ENCODE peak calls at places on chromosomes 3 and 15, in eight cellular contexts. One of them, this sample, is unnamed.

GRCh38 chr3:177830411-177830849 is 633.1 kb upstream of the TBL1XR1 start:
- DNase-seq in Calu3: no peak
- DNase-seq in thoracic aorta: no peak
- DNase-seq in progenitor cell of endocrine pancreas: no peak
- DNase-seq in DND-41: no peak
- DNase-seq in left ventricle myocardium inferior: no peak
- DNase-seq in kidney epithelial cell: no peak
- DNase-seq in fibroblast of lung: peak
- DNase-seq in this sample: no peak

GRCh38 chr3:187889601-187890404 is 144.5 kb upstream of the BCL6 start:
- DNase-seq in thoracic aorta: no peak
- DNase-seq in Calu3: no peak
- DNase-seq in left ventricle myocardium inferior: no peak
- DNase-seq in DND-41: no peak
- DNase-seq in fibroblast of lung: peak
- DNase-seq in progenitor cell of endocrine pancreas: no peak
- DNase-seq in kidney epithelial cell: no peak
- DNase-seq in this sample: no peak

GRCh38 chr15:34729056-34729455 is 25.7 kb downstream of the GJD2 start:
- DNase-seq in Calu3: no peak
- DNase-seq in left ventricle myocardium inferior: no peak
- DNase-seq in progenitor cell of endocrine pancreas: no peak
- DNase-seq in fibroblast of lung: no peak
- DNase-seq in DND-41: no peak
- DNase-seq in kidney epithelial cell: no peak
- DNase-seq in thoracic aorta: no peak
- DNase-seq in this sample: no peak

GRCh38 chr15:38883987-38884386 is 319.4 kb upstream of the RASGRP1 start:
- DNase-seq in DND-41: no peak
- DNase-seq in fibroblast of lung: no peak
- DNase-seq in kidney epithelial cell: no peak
- DNase-seq in progenitor cell of endocrine pancreas: no peak
- DNase-seq in thoracic aorta: no peak
- DNase-seq in left ventricle myocardium inferior: no peak
- DNase-seq in Calu3: no peak
- DNase-seq in this sample: no peak

GRCh38 chr3:52218953-52219650 is 6.3 kb downstream of the TLR9 start:
- DNase-seq in kidney epithelial cell: no peak
- DNase-seq in Calu3: peak
- DNase-seq in left ventricle myocardium inferior: no peak
- DNase-seq in progenitor cell of endocrine pancreas: no peak
- DNase-seq in fibroblast of lung: no peak
- DNase-seq in thoracic aorta: no peak
- DNase-seq in DND-41: no peak
- DNase-seq in this sample: no peak

GRCh38 chr3:134239538-134239937 is 11.1 kb downstream of the RYK start:
- DNase-seq in fibroblast of lung: no peak
- DNase-seq in progenitor cell of endocrine pancreas: no peak
- DNase-seq in kidney epithelial cell: no peak
- DNase-seq in thoracic aorta: no peak
- DNase-seq in DND-41: no peak
- DNase-seq in Calu3: no peak
- DNase-seq in left ventricle myocardium inferior: no peak
- DNase-seq in this sample: no peak

GRCh38 chr15:79078763-79079395 is 11.7 kb downstream of the RASGRF1 start:
- DNase-seq in DND-41: no peak
- DNase-seq in Calu3: no peak
- DNase-seq in kidney epithelial cell: no peak
- DNase-seq in left ventricle myocardium inferior: no peak
- DNase-seq in thoracic aorta: no peak
- DNase-seq in progenitor cell of endocrine pancreas: no peak
- DNase-seq in fibroblast of lung: no peak
- DNase-seq in this sample: no peak

GRCh38 chr3:126065876-126066275 is 18.0 kb downstream of the SLC41A3 start:
- DNase-seq in fibroblast of lung: no peak
- DNase-seq in left ventricle myocardium inferior: no peak
- DNase-seq in thoracic aorta: no peak
- DNase-seq in kidney epithelial cell: no peak
- DNase-seq in DND-41: no peak
- DNase-seq in progenitor cell of endocrine pancreas: no peak
- DNase-seq in Calu3: no peak
- DNase-seq in this sample: no peak

GRCh38 chr15:60962087-60962486 is 267.0 kb downstream of the RORA start:
- DNase-seq in Calu3: no peak
- DNase-seq in progenitor cell of endocrine pancreas: no peak
- DNase-seq in fibroblast of lung: no peak
- DNase-seq in thoracic aorta: no peak
- DNase-seq in DND-41: no peak
- DNase-seq in kidney epithelial cell: no peak
- DNase-seq in left ventricle myocardium inferior: no peak
- DNase-seq in this sample: no peak

GRCh38 chr15:43541785-43542184 is 24.4 kb downstream of the MAP1A start:
- DNase-seq in Calu3: no peak
- DNase-seq in thoracic aorta: no peak
- DNase-seq in left ventricle myocardium inferior: no peak
- DNase-seq in DND-41: no peak
- DNase-seq in fibroblast of lung: peak
- DNase-seq in kidney epithelial cell: no peak
- DNase-seq in progenitor cell of endocrine pancreas: no peak
- DNase-seq in this sample: no peak

GRCh38 chr15:77633134-77633912 is 611 bp upstream of the LINGO1 start:
- DNase-seq in left ventricle myocardium inferior: peak
- DNase-seq in DND-41: peak
- DNase-seq in thoracic aorta: peak
- DNase-seq in Calu3: peak
- DNase-seq in kidney epithelial cell: peak
- DNase-seq in fibroblast of lung: peak
- DNase-seq in progenitor cell of endocrine pancreas: peak
- DNase-seq in this sample: peak

GRCh38 chr3:192850501-192850981 is 67.1 kb downstream of the MB21D2 start:
- DNase-seq in kidney epithelial cell: no peak
- DNase-seq in thoracic aorta: no peak
- DNase-seq in Calu3: peak
- DNase-seq in progenitor cell of endocrine pancreas: no peak
- DNase-seq in DND-41: no peak
- DNase-seq in left ventricle myocardium inferior: no peak
- DNase-seq in fibroblast of lung: no peak
- DNase-seq in this sample: no peak

GRCh38 chr3:119600732-119601131 is 3.0 kb downstream of the PLA1A start:
- DNase-seq in fibroblast of lung: no peak
- DNase-seq in kidney epithelial cell: no peak
- DNase-seq in left ventricle myocardium inferior: peak
- DNase-seq in Calu3: no peak
- DNase-seq in progenitor cell of endocrine pancreas: no peak
- DNase-seq in DND-41: peak
- DNase-seq in thoracic aorta: no peak
- DNase-seq in this sample: no peak

GRCh38 chr3:30970183-30970582 is 75.7 kb upstream of the GADL1 start:
- DNase-seq in fibroblast of lung: no peak
- DNase-seq in progenitor cell of endocrine pancreas: no peak
- DNase-seq in left ventricle myocardium inferior: no peak
- DNase-seq in DND-41: peak
- DNase-seq in thoracic aorta: no peak
- DNase-seq in kidney epithelial cell: no peak
- DNase-seq in Calu3: peak
- DNase-seq in this sample: no peak

GRCh38 chr3:73026111-73026510 is 29.5 kb downstream of the PPP4R2 start:
- DNase-seq in kidney epithelial cell: no peak
- DNase-seq in left ventricle myocardium inferior: no peak
- DNase-seq in progenitor cell of endocrine pancreas: no peak
- DNase-seq in thoracic aorta: no peak
- DNase-seq in Calu3: no peak
- DNase-seq in fibroblast of lung: no peak
- DNase-seq in DND-41: no peak
- DNase-seq in this sample: no peak

GRCh38 chr15:79863886-79864285 is 32.9 kb downstream of the MTHFS start:
- DNase-seq in left ventricle myocardium inferior: no peak
- DNase-seq in progenitor cell of endocrine pancreas: no peak
- DNase-seq in DND-41: no peak
- DNase-seq in Calu3: no peak
- DNase-seq in kidney epithelial cell: no peak
- DNase-seq in fibroblast of lung: no peak
- DNase-seq in thoracic aorta: no peak
- DNase-seq in this sample: no peak

GRCh38 chr3:150096700-150097587 is 126.2 kb upstream of the PFN2 start:
- DNase-seq in left ventricle myocardium inferior: no peak
- DNase-seq in Calu3: no peak
- DNase-seq in kidney epithelial cell: no peak
- DNase-seq in fibroblast of lung: no peak
- DNase-seq in thoracic aorta: no peak
- DNase-seq in progenitor cell of endocrine pancreas: no peak
- DNase-seq in DND-41: no peak
- DNase-seq in this sample: no peak

GRCh38 chr3:149406244-149406752 is 28.8 kb upstream of the TM4SF1 start:
- DNase-seq in left ventricle myocardium inferior: no peak
- DNase-seq in progenitor cell of endocrine pancreas: no peak
- DNase-seq in DND-41: no peak
- DNase-seq in thoracic aorta: no peak
- DNase-seq in Calu3: no peak
- DNase-seq in fibroblast of lung: no peak
- DNase-seq in kidney epithelial cell: no peak
- DNase-seq in this sample: no peak

GRCh38 chr15:99343836-99344551 is 92.7 kb downstream of the LRRC28 start:
- DNase-seq in DND-41: no peak
- DNase-seq in thoracic aorta: no peak
- DNase-seq in kidney epithelial cell: no peak
- DNase-seq in fibroblast of lung: no peak
- DNase-seq in progenitor cell of endocrine pancreas: no peak
- DNase-seq in Calu3: peak
- DNase-seq in left ventricle myocardium inferior: peak
- DNase-seq in this sample: no peak

GRCh38 chr15:47576921-47577474 is 140.3 kb upstream of the SEMA6D start:
- DNase-seq in progenitor cell of endocrine pancreas: no peak
- DNase-seq in Calu3: no peak
- DNase-seq in thoracic aorta: no peak
- DNase-seq in left ventricle myocardium inferior: no peak
- DNase-seq in fibroblast of lung: peak
- DNase-seq in kidney epithelial cell: no peak
- DNase-seq in DND-41: no peak
- DNase-seq in this sample: no peak

GRCh38 chr15:85633859-85634258 is 160.9 kb downstream of the KLHL25 start:
- DNase-seq in Calu3: no peak
- DNase-seq in thoracic aorta: no peak
- DNase-seq in DND-41: no peak
- DNase-seq in left ventricle myocardium inferior: no peak
- DNase-seq in fibroblast of lung: no peak
- DNase-seq in progenitor cell of endocrine pancreas: no peak
- DNase-seq in kidney epithelial cell: no peak
- DNase-seq in this sample: no peak

GRCh38 chr15:41622901-41623300 is 37.3 kb upstream of the MGA start:
- DNase-seq in thoracic aorta: no peak
- DNase-seq in Calu3: no peak
- DNase-seq in left ventricle myocardium inferior: no peak
- DNase-seq in progenitor cell of endocrine pancreas: no peak
- DNase-seq in kidney epithelial cell: no peak
- DNase-seq in DND-41: no peak
- DNase-seq in fibroblast of lung: peak
- DNase-seq in this sample: no peak

GRCh38 chr15:92112180-92112579 is 258.7 kb downstream of the SLCO3A1 start:
- DNase-seq in Calu3: no peak
- DNase-seq in left ventricle myocardium inferior: no peak
- DNase-seq in thoracic aorta: no peak
- DNase-seq in progenitor cell of endocrine pancreas: no peak
- DNase-seq in DND-41: no peak
- DNase-seq in fibroblast of lung: peak
- DNase-seq in kidney epithelial cell: no peak
- DNase-seq in this sample: no peak
- TF ChIP-seq CTCF in Calu3: no peak
- TF ChIP-seq CTCF in left ventricle myocardium inferior: no peak
- TF ChIP-seq CTCF in thoracic aorta: no peak
- TF ChIP-seq CTCF in progenitor cell of endocrine pancreas: no peak
- TF ChIP-seq CTCF in DND-41: no peak
- TF ChIP-seq CTCF in fibroblast of lung: no peak
- TF ChIP-seq CTCF in kidney epithelial cell: no peak
- TF ChIP-seq CTCF in this sample: no peak

DNA sequence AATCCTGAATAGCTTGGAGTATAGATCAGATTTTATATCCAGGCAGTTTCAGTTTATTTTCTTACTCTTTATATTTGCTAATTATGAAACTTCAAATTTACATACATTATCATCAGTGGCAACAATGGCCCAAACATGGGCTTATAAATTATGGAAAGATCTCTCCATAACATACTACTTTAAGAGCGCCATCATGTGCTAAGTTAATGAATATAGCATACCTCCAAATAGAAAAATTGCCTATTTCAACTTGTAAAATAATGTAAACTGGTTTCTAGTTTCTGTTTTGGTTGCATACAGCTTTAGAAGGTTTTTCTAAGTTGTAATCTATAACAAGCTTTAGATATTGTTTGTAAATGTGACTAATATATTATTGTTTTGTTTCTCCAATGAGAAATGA is 531.3 kb upstream of the UBE2E2 start:
- DNase-seq in DND-41: no peak
- DNase-seq in fibroblast of lung: no peak
- DNase-seq in progenitor cell of endocrine pancreas: no peak
- DNase-seq in Calu3: no peak
- DNase-seq in thoracic aorta: no peak
- DNase-seq in kidney epithelial cell: no peak
- DNase-seq in left ventricle myocardium inferior: no peak
- DNase-seq in this sample: no peak
- TF ChIP-seq CTCF in DND-41: no peak
- TF ChIP-seq CTCF in fibroblast of lung: no peak
- TF ChIP-seq CTCF in progenitor cell of endocrine pancreas: no peak
- TF ChIP-seq CTCF in Calu3: no peak
- TF ChIP-seq CTCF in thoracic aorta: no peak
- TF ChIP-seq CTCF in kidney epithelial cell: no peak
- TF ChIP-seq CTCF in left ventricle myocardium inferior: no peak
- TF ChIP-seq CTCF in this sample: no peak

DNA sequence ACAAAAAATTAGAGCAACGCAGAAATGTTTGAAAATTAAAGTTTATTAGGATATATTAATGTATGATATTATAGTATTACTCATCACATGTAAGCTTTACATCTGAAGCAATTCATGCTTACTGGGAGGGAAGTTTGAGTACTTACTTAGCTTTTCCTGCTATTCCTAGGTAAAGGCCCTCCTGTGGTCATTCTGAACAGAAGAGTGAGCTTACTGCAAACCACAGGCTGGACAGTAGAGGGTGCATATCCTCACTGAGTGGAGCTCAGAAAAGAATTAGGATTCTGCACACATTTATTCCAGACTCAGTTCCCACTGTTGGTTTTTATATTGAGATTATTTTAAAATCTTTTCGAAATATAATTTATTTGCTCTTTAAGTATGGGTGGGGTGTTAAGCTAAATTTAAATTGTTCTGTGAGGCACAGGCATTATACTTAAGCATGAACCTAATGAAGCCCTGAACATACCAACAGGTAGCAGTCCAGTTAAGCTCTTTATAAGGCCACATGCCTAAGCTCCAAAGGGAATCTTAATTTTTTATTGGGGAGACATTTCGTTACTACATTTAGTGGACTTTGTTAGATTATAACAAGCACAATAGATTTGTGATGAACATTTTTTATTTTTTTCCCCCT is 10.2 kb downstream of the MRPS22 start:
- DNase-seq in progenitor cell of endocrine pancreas: no peak
- DNase-seq in left ventricle myocardium inferior: no peak
- DNase-seq in Calu3: peak
- DNase-seq in thoracic aorta: no peak
- DNase-seq in kidney epithelial cell: peak
- DNase-seq in fibroblast of lung: peak
- DNase-seq in DND-41: no peak
- DNase-seq in this sample: no peak
- TF ChIP-seq CTCF in progenitor cell of endocrine pancreas: peak
- TF ChIP-seq CTCF in left ventricle myocardium inferior: peak
- TF ChIP-seq CTCF in Calu3: peak
- TF ChIP-seq CTCF in thoracic aorta: peak
- TF ChIP-seq CTCF in kidney epithelial cell: peak
- TF ChIP-seq CTCF in fibroblast of lung: peak
- TF ChIP-seq CTCF in DND-41: peak
- TF ChIP-seq CTCF in this sample: no peak

GRCh38 chr3:105518201-105518600 is 151.5 kb downstream of the ALCAM start:
- DNase-seq in progenitor cell of endocrine pancreas: no peak
- DNase-seq in DND-41: no peak
- DNase-seq in thoracic aorta: no peak
- DNase-seq in Calu3: no peak
- DNase-seq in fibroblast of lung: no peak
- DNase-seq in kidney epithelial cell: no peak
- DNase-seq in left ventricle myocardium inferior: no peak
- DNase-seq in this sample: no peak
- TF ChIP-seq CTCF in progenitor cell of endocrine pancreas: no peak
- TF ChIP-seq CTCF in DND-41: no peak
- TF ChIP-seq CTCF in thoracic aorta: no peak
- TF ChIP-seq CTCF in Calu3: no peak
- TF ChIP-seq CTCF in fibroblast of lung: no peak
- TF ChIP-seq CTCF in kidney epithelial cell: no peak
- TF ChIP-seq CTCF in left ventricle myocardium inferior: no peak
- TF ChIP-seq CTCF in this sample: no peak

This sample was measured in omental fat pad.